ENCODE peak calls at places on chromosomes 3 and 15, in seven cellular contexts. Z is CD4-positive, CD25-positive, alpha-beta regulatory T cell; T is psoas muscle; U is GM23338; P is right lobe of liver; H is neural progenitor cell; R is ovary. S is an unnamed sample. For H3K4me1, the result is how much of the 10 kb centered on the place peaks cover.

GRCh38 chr3:55156851-55157650 is 229.2 kb upstream of the LRTM1 start:
- DNase-seq in Z (no peak), T (no peak), U (no peak), P (no peak), H (no peak), R (no peak), S (no peak)

GRCh38 chr15:40591310-40591845 is 2.7 kb upstream of the KNL1 start:
- DNase-seq in Z (no peak), T (no peak), U (peak), P (no peak), H (peak), R (no peak), S (no peak)

GRCh38 chr3:30606301-30607031 is at the start of gene TGFBR2:
- DNase-seq in Z (peak), T (peak), U (peak), P (peak), H (peak), R (peak), S (peak)

GRCh38 chr3:65810277-65810676 is 228.4 kb downstream of the MAGI1 start:
- DNase-seq in Z (no peak), T (no peak), U (no peak), P (no peak), H (no peak), R (no peak), S (no peak)

GRCh38 chr3:129314757-129315385 is 36.2 kb downstream of the HMCES start:
- DNase-seq in Z (peak), T (peak), U (peak), P (peak), H (peak), R (peak), S (peak)

GRCh38 chr3:89032331-89033063 is 74.9 kb upstream of the EPHA3 start:
- DNase-seq in Z (no peak), T (no peak), U (no peak), P (no peak), H (no peak), R (no peak), S (no peak)

GRCh38 chr15:80182611-80183210 is 29.9 kb downstream of the FAH start:
- DNase-seq in Z (no peak), T (peak), U (no peak), P (no peak), H (no peak), R (no peak), S (no peak)

GRCh38 chr3:177281292-177281942 is 84.1 kb upstream of the TBL1XR1 start:
- DNase-seq in Z (no peak), T (no peak), U (no peak), P (no peak), H (no peak), R (no peak), S (no peak)

GRCh38 chr15:45377630-45378148 is 655 bp downstream of the GATM start:
- DNase-seq in Z (no peak), T (peak), U (peak), P (peak), H (peak), R (peak), S (no peak)

GRCh38 chr3:98994128-98994762 is 92.8 kb upstream of the DCBLD2 start:
- DNase-seq in Z (no peak), T (no peak), U (peak), P (no peak), H (peak), R (no peak), S (no peak)

GRCh38 chr3:125381743-125382142 is 6.6 kb upstream of the ZNF148 start:
- DNase-seq in Z (no peak), T (no peak), U (no peak), P (no peak), H (no peak), R (no peak), S (peak)

GRCh38 chr3:105915524-105915923 is 46.7 kb upstream of the CBLB start:
- DNase-seq in Z (no peak), T (no peak), U (no peak), P (no peak), H (no peak), R (no peak), S (no peak)

GRCh38 chr3:46946416-46946815 is 30.1 kb downstream of the CCDC12 start:
- DNase-seq in Z (no peak), T (no peak), U (no peak), P (no peak), H (no peak), R (no peak), S (no peak)

GRCh38 chr3:23928525-23928924 is 11.6 kb downstream of the RPL15 start:
- DNase-seq in Z (no peak), T (no peak), U (no peak), P (no peak), H (no peak), R (no peak), S (no peak)

GRCh38 chr15:91208366-91208765 is 108.3 kb downstream of the SV2B start:
- DNase-seq in Z (no peak), T (no peak), U (no peak), P (no peak), H (no peak), R (no peak), S (no peak)

GRCh38 chr3:171967137-171967783 is 72.1 kb upstream of the FNDC3B start:
- DNase-seq in Z (no peak), T (no peak), U (no peak), P (peak), H (no peak), R (no peak), S (no peak)

GRCh38 chr3:59149166-59149565 is 99.3 kb upstream of the CFAP20DC start:
- DNase-seq in Z (no peak), T (no peak), U (no peak), P (no peak), H (no peak), R (no peak), S (no peak)

GRCh38 chr15:48559270-48559669 is 86.2 kb downstream of the FBN1 start:
- DNase-seq in Z (no peak), T (peak), U (peak), P (no peak), H (peak), R (peak), S (no peak)

GRCh38 chr15:67126551-67127333 is 61.3 kb downstream of the SMAD3 start:
- DNase-seq in Z (no peak), T (no peak), U (no peak), P (peak), H (no peak), R (no peak), S (no peak)

GRCh38 chr3:190902292-190902691 is 39.8 kb upstream of the GMNC start:
- DNase-seq in Z (no peak), T (no peak), U (no peak), P (no peak), H (no peak), R (no peak), S (no peak)

GRCh38 chr3:9249273-9250192 is at the start of gene SRGAP3:
- DNase-seq in Z (peak), T (peak), U (peak), P (peak), H (peak), R (peak), S (peak)

DNA sequence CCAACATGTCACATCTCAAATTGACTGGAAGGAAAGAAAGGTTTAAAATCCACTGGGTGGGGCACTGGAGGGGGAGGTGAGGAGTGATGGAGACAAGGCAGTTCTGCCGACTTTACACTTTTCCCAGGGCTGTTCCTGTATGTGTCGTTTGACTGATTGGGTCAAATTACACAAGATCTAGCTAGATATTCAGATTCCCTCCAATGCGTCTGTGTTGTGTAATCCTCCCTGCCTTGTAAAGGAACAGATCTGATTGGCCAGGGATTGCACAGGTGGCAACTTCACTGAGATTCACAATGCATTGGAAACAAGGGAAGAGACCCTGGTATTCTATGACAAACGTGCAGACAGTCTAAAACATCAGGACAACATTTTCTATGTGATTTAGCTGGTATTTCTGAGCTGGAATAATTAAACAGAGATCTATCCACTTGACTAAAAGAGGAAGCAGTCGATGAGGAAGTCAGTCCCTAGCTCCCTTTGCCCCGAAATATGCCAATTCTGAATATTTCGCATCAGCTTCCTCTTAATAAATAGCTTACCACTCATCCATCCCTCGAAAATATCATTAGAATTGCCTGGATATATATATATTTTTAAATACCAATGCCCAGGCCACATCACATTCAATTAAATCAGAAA is 312.9 kb downstream of the RORA start:
- DNase-seq in Z (no peak), T (no peak), U (peak), P (peak), H (no peak), R (no peak), S (no peak)
- H3K4me1 ChIP-seq in Z (under half), T (under half), U (under half), P (under half), H (under half), R (under half), S (under half)

GRCh38 chr3:122189357-122189756 is 5.9 kb downstream of the CASR start:
- DNase-seq in Z (no peak), T (no peak), U (no peak), P (no peak), H (no peak), R (no peak), S (no peak)
- H3K4me1 ChIP-seq in Z (under half), T (under half), U (under half), P (under half), H (under half), R (under half), S (under half)

DNA sequence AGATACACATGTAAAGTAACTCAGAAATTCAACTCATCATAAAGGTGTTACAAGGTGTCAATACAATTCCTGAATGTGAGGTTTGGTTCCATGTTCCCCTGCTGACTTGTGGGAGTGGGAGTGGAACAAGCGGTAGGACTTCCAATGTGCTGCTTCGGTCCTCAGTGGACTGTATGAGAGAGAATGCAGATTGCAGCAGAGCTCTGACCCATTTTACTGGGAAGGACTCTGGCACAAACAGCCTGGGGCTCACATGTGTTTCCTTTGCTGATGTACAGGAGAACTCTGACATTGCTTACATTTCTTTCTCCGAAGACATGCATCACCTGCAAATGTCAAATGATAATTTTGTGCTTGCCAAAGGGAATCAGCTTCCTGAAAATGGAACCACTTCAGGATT is 111.5 kb downstream of the UNC13C start:
- DNase-seq in Z (no peak), T (no peak), U (no peak), P (no peak), H (no peak), R (no peak), S (no peak)
- H3K4me1 ChIP-seq in Z (under half), T (under half), U (under half), P (under half), H (under half), R (under half), S (under half)

GRCh38 chr3:122992628-122993570 is 34.7 kb downstream of the SEMA5B start:
- DNase-seq in Z (no peak), T (peak), U (no peak), P (no peak), H (peak), R (peak), S (no peak)
- H3K4me1 ChIP-seq in Z (under half), T (under half), U (under half), P (under half), H (under half), R (under half), S (under half)

GRCh38 chr3:127710473-127710941 is 37.8 kb downstream of the ABTB1 start:
- DNase-seq in Z (no peak), T (no peak), U (no peak), P (peak), H (no peak), R (no peak), S (no peak)
- H3K4me1 ChIP-seq in Z (under half), T (under half), U (under half), P (under half), H (under half), R (under half), S (under half)

S was measured in naive thymus-derived CD4-positive, alpha-beta T cell.